ENCODE peak calls at places on chromosomes 13 and 19, in seven cellular contexts. D is GM23338, B is stomach, N is K562, J is prostate gland, K is breast epithelium, W is upper lobe of left lung. P is an unnamed sample.
A peak's percentile ranks its signal among the peaks of the same experiment; 100 is the strongest.

GRCh38 chr13:28704282-28704681 is 14.5 kb downstream of the SLC46A3 start:
- DNase-seq in B (no peak), D (no peak), K (no peak), J (no peak), W (no peak), N (no peak), P (no peak)

GRCh38 chr13:103133551-103133950 is 67.3 kb upstream of the SLC10A2 start:
- DNase-seq in B (no peak), W (no peak), D (no peak), J (peak; percentile 37), N (no peak), K (no peak), P (no peak)

GRCh38 chr13:97975851-97976550 is 22.5 kb downstream of the IPO5 start:
- DNase-seq in J (peak; percentile 85), K (no peak), W (peak; percentile 94), D (peak; percentile 95), N (peak; percentile 90), B (peak; percentile 94), P (peak; percentile 97)

GRCh38 chr13:110711778-110712070 is 1.8 kb upstream of the ING1 start:
- DNase-seq in W (no peak), J (no peak), N (no peak), D (no peak), B (no peak), K (no peak), P (peak; percentile 41)

GRCh38 chr19:50553134-50553703 is 15.0 kb downstream of the LRRC4B start:
- DNase-seq in J (no peak), W (no peak), N (no peak), D (no peak), B (no peak), K (no peak), P (no peak)

GRCh38 chr19:655691-656090 is 7.3 kb downstream of the RNF126 start:
- DNase-seq in J (no peak), D (no peak), K (no peak), W (no peak), N (no peak), B (no peak), P (peak; percentile 54)

GRCh38 chr13:75489502-75490263 is 7.7 kb upstream of the TBC1D4 start:
- DNase-seq in N (no peak), W (peak; percentile 82), B (peak; percentile 35), D (no peak), K (no peak), J (no peak), P (no peak)

GRCh38 chr13:46655727-46656180 is 102.8 kb downstream of the LRCH1 start:
- DNase-seq in B (peak; percentile 59), K (no peak), J (peak; percentile 80), D (peak; percentile 59), W (no peak), N (no peak), P (no peak)

GRCh38 chr19:8575467-8575997 is 1.7 kb downstream of the MYO1F start:
- DNase-seq in D (peak; percentile 77), K (no peak), J (no peak), N (peak; percentile 61), B (no peak), W (peak; percentile 56), P (no peak)

GRCh38 chr19:17107546-17108452 is 32.2 kb downstream of the MYO9B start:
- DNase-seq in J (peak; percentile 89), D (no peak), K (peak; percentile 77), B (peak; percentile 73), W (peak; percentile 83), N (no peak), P (peak; percentile 84)

GRCh38 chr19:47885067-47885463 is 1.1 kb downstream of the SULT2A1 start:
- DNase-seq in N (no peak), B (no peak), J (no peak), K (no peak), W (no peak), D (no peak), P (no peak)

GRCh38 chr19:47637550-47637949 is 28.6 kb downstream of the BICRA start:
- DNase-seq in B (no peak), D (no peak), N (no peak), W (no peak), J (no peak), K (no peak), P (no peak)

GRCh38 chr19:54096642-54097106 is 3.9 kb downstream of the OSCAR start:
- DNase-seq in N (peak; percentile 56), D (peak; percentile 62), J (no peak), W (peak; percentile 55), K (no peak), B (no peak), P (peak; percentile 86)

GRCh38 chr19:14089662-14090508 is 666 bp downstream of the SAMD1 start:
- DNase-seq in B (peak; percentile 62), K (no peak), J (no peak), D (peak; percentile 71), W (no peak), N (peak; percentile 76), P (peak; percentile 92)

GRCh38 chr13:65292488-65292901 is 1937.6 kb downstream of the PCDH9 start:
- DNase-seq in N (no peak), J (no peak), K (no peak), D (peak; percentile 13), W (no peak), B (no peak), P (no peak)

GRCh38 chr13:76687467-76687866 is 198.7 kb downstream of the KCTD12 start:
- DNase-seq in K (no peak), W (no peak), N (no peak), B (no peak), J (no peak), D (no peak), P (no peak)

GRCh38 chr13:32314968-32315254 is 252 bp downstream of the ZAR1L start:
- DNase-seq in K (no peak), D (peak; percentile 85), W (peak; percentile 69), J (no peak), N (peak; percentile 46), B (peak; percentile 29), P (no peak)

GRCh38 chr13:103671547-103671946 is 605.3 kb upstream of the SLC10A2 start:
- DNase-seq in J (no peak), K (no peak), N (no peak), B (no peak), D (no peak), W (no peak), P (no peak)

GRCh38 chr13:94178625-94179244 is 300.7 kb downstream of the DCT start:
- DNase-seq in J (peak; percentile 39), K (no peak), W (no peak), N (no peak), D (no peak), B (no peak), P (no peak)

GRCh38 chr19:35462476-35462953 is 14.5 kb downstream of the FFAR2 start:
- DNase-seq in W (peak; percentile 44), B (no peak), K (no peak), N (no peak), J (no peak), D (no peak), P (no peak)

GRCh38 chr13:25943666-25944065 is 108.2 kb downstream of the SHISA2 start:
- DNase-seq in K (no peak), D (no peak), W (no peak), N (no peak), B (no peak), J (no peak), P (no peak)

GRCh38 chr19:29965529-29965928 is 23.5 kb downstream of the URI1 start:
- DNase-seq in K (no peak), N (no peak), B (no peak), D (no peak), J (no peak), W (no peak), P (no peak)

GRCh38 chr19:29967623-29968022 is 25.6 kb downstream of the URI1 start:
- DNase-seq in D (no peak), J (no peak), N (peak; percentile 82), B (no peak), W (no peak), K (no peak), P (no peak)

GRCh38 chr19:29963576-29963975 is 21.5 kb downstream of the URI1 start:
- DNase-seq in W (no peak), B (no peak), K (no peak), N (no peak), D (no peak), J (no peak), P (no peak)

GRCh38 chr19:29964171-29964570 is 22.1 kb downstream of the URI1 start:
- DNase-seq in B (no peak), J (no peak), D (no peak), W (no peak), N (no peak), K (no peak), P (no peak)

GRCh38 chr19:29966594-29967249 is 24.7 kb downstream of the URI1 start:
- DNase-seq in N (no peak), K (no peak), D (peak; percentile 8), J (no peak), B (no peak), W (no peak), P (no peak)
- TF ChIP-seq CTCF in N (peak; percentile 10), K (no peak), D (no peak), J (no peak), B (no peak), W (no peak), P (no peak)

GRCh38 chr13:62129000-62129551 is 713.4 kb upstream of the PCDH20 start:
- DNase-seq in B (no peak), K (no peak), D (no peak), W (no peak), J (no peak), N (no peak), P (no peak)
- TF ChIP-seq POLR2AphosphoS5 in B (no peak), K (no peak), D (no peak), W (no peak), J (no peak), N (no peak), P (no peak)

GRCh38 chr13:49439609-49440008 is 4.3 kb downstream of the CAB39L start:
- DNase-seq in K (no peak), W (no peak), D (no peak), N (no peak), J (no peak), B (no peak), P (no peak)

GRCh38 chr13:49436890-49437289 is 7.0 kb downstream of the CAB39L start:
- DNase-seq in J (peak; percentile 11), K (no peak), B (no peak), N (no peak), W (no peak), D (no peak), P (no peak)

GRCh38 chr13:49435992-49436391 is 7.9 kb downstream of the CAB39L start:
- DNase-seq in B (no peak), D (no peak), J (no peak), W (no peak), K (no peak), N (no peak), P (no peak)

GRCh38 chr13:49441312-49441711 is 2.6 kb downstream of the CAB39L start:
- DNase-seq in N (no peak), W (no peak), K (no peak), D (no peak), B (no peak), J (no peak), P (no peak)

DNA sequence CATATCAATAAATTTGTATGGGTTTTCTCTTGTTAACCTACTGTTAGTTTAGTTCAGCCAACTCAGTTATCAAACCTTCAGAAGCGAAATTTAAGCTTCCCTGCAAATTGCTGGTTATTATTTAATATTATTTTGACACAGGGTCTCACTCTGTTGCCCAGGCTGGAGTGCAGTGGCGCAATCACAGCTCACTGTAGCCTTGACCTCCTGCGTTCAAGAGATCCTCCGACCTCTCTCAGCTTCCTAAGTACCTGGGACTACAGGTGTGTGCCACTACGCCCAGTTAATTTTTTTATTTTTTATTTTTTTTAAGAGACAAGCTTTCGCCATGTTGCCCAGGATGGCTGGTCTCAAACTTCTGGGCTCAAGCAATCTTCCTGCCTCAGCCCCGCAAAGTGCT is 6.2 kb downstream of the CAB39L start:
- DNase-seq in W (peak; percentile 50), N (no peak), D (no peak), J (no peak), K (no peak), B (no peak), P (no peak)
- H3K4me1 ChIP-seq in W (no peaks in the 10 kb centered on the region), N (no peaks in the 10 kb centered on the region), D (no peaks in the 10 kb centered on the region), J (no peaks in the 10 kb centered on the region), K (no peaks in the 10 kb centered on the region), B (peaks cover under 1% of the 10 kb centered on the region), P (peaks cover 2% of the 10 kb centered on the region)

GRCh38 chr13:73228546-73228945 is 169.7 kb downstream of the KLF5 start:
- DNase-seq in K (no peak), N (no peak), B (no peak), W (no peak), D (no peak), J (no peak), P (no peak)
- TF ChIP-seq CTCF in K (no peak), N (no peak), B (no peak), W (no peak), D (peak; percentile 7), J (peak; percentile 26), P (no peak)

P was measured in spleen.